ENCODE peak calls at places on chromosomes 12 and 14, in eight cellular contexts. P, W, V, H, O, M, J and K are unnamed samples.

GRCh38 chr12:1796515-1797010 is 23.8 kb upstream of the LRTM2 start:
- DNase-seq in O (peak), V (no peak), W (peak), J (no peak), P (no peak), M (no peak), H (no peak), K (no peak)

GRCh38 chr14:88818018-88818417 is 6.4 kb upstream of the TTC8 start:
- DNase-seq in P (no peak), H (no peak), M (no peak), W (no peak), O (no peak), V (no peak), J (no peak), K (no peak)

GRCh38 chr14:22200977-22201605 is 387.9 kb downstream of the DAD1 start:
- DNase-seq in P (no peak), V (no peak), H (peak), W (peak), O (no peak), J (no peak), M (no peak), K (no peak)

GRCh38 chr14:101876539-101876938 is 87.8 kb upstream of the DYNC1H1 start:
- DNase-seq in P (no peak), H (no peak), W (peak), O (peak), J (peak), V (peak), M (peak), K (no peak)

GRCh38 chr14:75132374-75133086 is 5.7 kb upstream of the NEK9 start:
- DNase-seq in M (peak), P (peak), W (peak), H (peak), O (no peak), J (no peak), V (peak), K (peak)

GRCh38 chr12:33678221-33678964 is 238.8 kb upstream of the SYT10 start:
- DNase-seq in J (no peak), W (no peak), M (no peak), O (no peak), P (no peak), V (no peak), H (no peak), K (no peak)

GRCh38 chr14:29461131-29461530 is 466.5 kb downstream of the PRKD1 start:
- DNase-seq in M (no peak), V (no peak), P (no peak), O (no peak), J (no peak), H (no peak), W (no peak), K (no peak)

GRCh38 chr14:90602088-90602687 is 205.4 kb downstream of the CALM1 start:
- DNase-seq in M (no peak), J (no peak), W (no peak), V (no peak), P (no peak), O (no peak), H (no peak), K (no peak)

GRCh38 chr14:30450620-30451019 is 108.3 kb upstream of the G2E3 start:
- DNase-seq in O (no peak), H (no peak), W (no peak), V (peak), J (no peak), M (no peak), P (peak), K (no peak)

GRCh38 chr14:37658174-37658573 is 62.7 kb downstream of the TTC6 start:
- DNase-seq in J (no peak), W (no peak), V (no peak), P (peak), H (no peak), O (no peak), M (no peak), K (no peak)

GRCh38 chr12:39807043-39807442 is 187.4 kb upstream of the ABCD2 start:
- DNase-seq in V (no peak), H (no peak), M (no peak), W (peak), P (no peak), J (no peak), O (no peak), K (no peak)

GRCh38 chr14:101711041-101711861 is 50.3 kb upstream of the PPP2R5C start:
- DNase-seq in J (no peak), O (no peak), M (no peak), W (no peak), P (no peak), V (peak), H (no peak), K (no peak)

GRCh38 chr12:7144414-7145120 is 14.4 kb downstream of the CLSTN3 start:
- DNase-seq in H (peak), J (no peak), W (peak), M (no peak), P (peak), V (no peak), O (no peak), K (no peak)

GRCh38 chr12:120110550-120111501 is 5.7 kb downstream of the RAB35 start:
- DNase-seq in J (peak), O (peak), P (no peak), M (no peak), W (no peak), V (peak), H (no peak), K (no peak)

GRCh38 chr14:76812093-76812421 is 625 bp downstream of the ANGEL1 start:
- DNase-seq in W (no peak), P (no peak), M (no peak), H (peak), V (no peak), O (no peak), J (no peak), K (no peak)

GRCh38 chr12:132205271-132206092 is 61.2 kb downstream of the NOC4L start:
- DNase-seq in O (no peak), V (no peak), H (no peak), J (no peak), M (no peak), W (no peak), P (no peak), K (no peak)

GRCh38 chr12:24839268-24839791 is 109.6 kb downstream of the BCAT1 start:
- DNase-seq in M (no peak), V (no peak), H (no peak), O (peak), J (peak), W (peak), P (no peak), K (no peak)